ENCODE peak calls at places on chromosomes 11 and 22, in five cellular contexts. One of them, this sample, is unnamed.

GRCh38 chr11:8768625-8769333 is 86.2 kb downstream of the RPL27A start:
- DNase-seq in CD8-positive, alpha-beta T cell: no peak
- DNase-seq in IMR-90: peak; percentile 89
- DNase-seq in colonic mucosa: no peak
- DNase-seq in thyroid gland: peak; percentile 64
- DNase-seq in this sample: no peak

GRCh38 chr11:93481696-93482095 is 61.5 kb downstream of the SMCO4 start:
- DNase-seq in colonic mucosa: no peak
- DNase-seq in thyroid gland: peak; percentile 46
- DNase-seq in IMR-90: no peak
- DNase-seq in CD8-positive, alpha-beta T cell: no peak
- DNase-seq in this sample: no peak

GRCh38 chr11:78030429-78031325 is 7.6 kb upstream of the KCTD14 start:
- DNase-seq in IMR-90: peak; percentile 50
- DNase-seq in thyroid gland: peak; percentile 90
- DNase-seq in colonic mucosa: peak; percentile 73
- DNase-seq in CD8-positive, alpha-beta T cell: no peak
- DNase-seq in this sample: peak; percentile 63

GRCh38 chr11:111557425-111558111 is 17.0 kb downstream of the LAYN start:
- DNase-seq in thyroid gland: no peak
- DNase-seq in CD8-positive, alpha-beta T cell: no peak
- DNase-seq in IMR-90: peak; percentile 99
- DNase-seq in colonic mucosa: no peak
- DNase-seq in this sample: no peak

GRCh38 chr22:32775957-32776356 is 25.5 kb upstream of the TIMP3 start:
- DNase-seq in thyroid gland: no peak
- DNase-seq in IMR-90: no peak
- DNase-seq in colonic mucosa: no peak
- DNase-seq in CD8-positive, alpha-beta T cell: no peak
- DNase-seq in this sample: no peak

GRCh38 chr22:24695958-24696511 is 78.5 kb downstream of the PIWIL3 start:
- DNase-seq in CD8-positive, alpha-beta T cell: no peak
- DNase-seq in thyroid gland: peak; percentile 62
- DNase-seq in IMR-90: peak; percentile 69
- DNase-seq in colonic mucosa: peak; percentile 52
- DNase-seq in this sample: peak; percentile 38

GRCh38 chr11:1118755-1119275 is 38.9 kb upstream of the MUC5AC start:
- DNase-seq in thyroid gland: no peak
- DNase-seq in CD8-positive, alpha-beta T cell: no peak
- DNase-seq in IMR-90: no peak
- DNase-seq in colonic mucosa: no peak
- DNase-seq in this sample: no peak

GRCh38 chr11:35617687-35618496 is at the start of gene FJX1:
- DNase-seq in colonic mucosa: peak; percentile 21
- DNase-seq in CD8-positive, alpha-beta T cell: no peak
- DNase-seq in IMR-90: peak; percentile 95
- DNase-seq in thyroid gland: peak; percentile 22
- DNase-seq in this sample: peak; percentile 59

GRCh38 chr22:42432020-42432596 is at the start of gene NFAM1:
- DNase-seq in IMR-90: no peak
- DNase-seq in colonic mucosa: peak; percentile 31
- DNase-seq in CD8-positive, alpha-beta T cell: no peak
- DNase-seq in thyroid gland: no peak
- DNase-seq in this sample: peak; percentile 43

GRCh38 chr11:22666700-22667439 is 459 bp downstream of the GAS2 start:
- DNase-seq in CD8-positive, alpha-beta T cell: no peak
- DNase-seq in colonic mucosa: peak; percentile 21
- DNase-seq in IMR-90: no peak
- DNase-seq in thyroid gland: peak; percentile 22
- DNase-seq in this sample: peak; percentile 35

GRCh38 chr11:124863826-124864165 is 1.4 kb upstream of the ROBO3 start:
- DNase-seq in thyroid gland: no peak
- DNase-seq in CD8-positive, alpha-beta T cell: no peak
- DNase-seq in IMR-90: no peak
- DNase-seq in colonic mucosa: no peak
- DNase-seq in this sample: no peak

GRCh38 chr11:95723353-95723942 is 66.1 kb downstream of the FAM76B start:
- DNase-seq in colonic mucosa: no peak
- DNase-seq in CD8-positive, alpha-beta T cell: no peak
- DNase-seq in IMR-90: no peak
- DNase-seq in thyroid gland: no peak
- DNase-seq in this sample: no peak

GRCh38 chr11:67510023-67510345 is 2.0 kb upstream of the CDK2AP2 start:
- DNase-seq in CD8-positive, alpha-beta T cell: no peak
- DNase-seq in IMR-90: peak; percentile 24
- DNase-seq in thyroid gland: no peak
- DNase-seq in colonic mucosa: no peak
- DNase-seq in this sample: no peak

GRCh38 chr11:118606157-118606843 is 1.1 kb upstream of the PHLDB1 start:
- DNase-seq in IMR-90: no peak
- DNase-seq in thyroid gland: no peak
- DNase-seq in colonic mucosa: no peak
- DNase-seq in CD8-positive, alpha-beta T cell: no peak
- DNase-seq in this sample: no peak

GRCh38 chr11:17415523-17416104 is 27.2 kb upstream of the KCNJ11 start:
- DNase-seq in CD8-positive, alpha-beta T cell: no peak
- DNase-seq in IMR-90: no peak
- DNase-seq in thyroid gland: no peak
- DNase-seq in colonic mucosa: no peak
- DNase-seq in this sample: no peak

GRCh38 chr11:15202626-15203025 is 87.9 kb downstream of the INSC start:
- DNase-seq in IMR-90: no peak
- DNase-seq in thyroid gland: no peak
- DNase-seq in CD8-positive, alpha-beta T cell: no peak
- DNase-seq in colonic mucosa: no peak
- DNase-seq in this sample: no peak

GRCh38 chr11:120023551-120023950 is 114.4 kb downstream of the TRIM29 start:
- DNase-seq in thyroid gland: no peak
- DNase-seq in CD8-positive, alpha-beta T cell: no peak
- DNase-seq in colonic mucosa: no peak
- DNase-seq in IMR-90: no peak
- DNase-seq in this sample: no peak

GRCh38 chr11:15234796-15235195 is 120.1 kb downstream of the INSC start:
- DNase-seq in colonic mucosa: no peak
- DNase-seq in thyroid gland: no peak
- DNase-seq in CD8-positive, alpha-beta T cell: no peak
- DNase-seq in IMR-90: no peak
- DNase-seq in this sample: no peak

GRCh38 chr22:50473855-50474671 is 772 bp downstream of the SBF1 start:
- DNase-seq in IMR-90: peak; percentile 67
- DNase-seq in CD8-positive, alpha-beta T cell: no peak
- DNase-seq in thyroid gland: peak; percentile 98
- DNase-seq in colonic mucosa: peak; percentile 47
- DNase-seq in this sample: peak; percentile 70

GRCh38 chr11:69122642-69123431 is 32.9 kb upstream of the SMIM38 start:
- DNase-seq in CD8-positive, alpha-beta T cell: peak; percentile 13
- DNase-seq in IMR-90: peak; percentile 70
- DNase-seq in thyroid gland: peak; percentile 96
- DNase-seq in colonic mucosa: peak; percentile 92
- DNase-seq in this sample: peak; percentile 84

GRCh38 chr22:37568448-37569008 is 8.2 kb downstream of the CDC42EP1 start:
- DNase-seq in thyroid gland: no peak
- DNase-seq in CD8-positive, alpha-beta T cell: no peak
- DNase-seq in colonic mucosa: no peak
- DNase-seq in IMR-90: no peak
- DNase-seq in this sample: no peak
- H3K4me1 ChIP-seq in thyroid gland: peaks cover 16% of the 10 kb centered on the region
- H3K4me1 ChIP-seq in CD8-positive, alpha-beta T cell: peaks cover 21% of the 10 kb centered on the region
- H3K4me1 ChIP-seq in colonic mucosa: peaks cover 34% of the 10 kb centered on the region
- H3K4me1 ChIP-seq in IMR-90: peaks cover 16% of the 10 kb centered on the region
- H3K4me1 ChIP-seq in this sample: peaks cover 71% of the 10 kb centered on the region

DNA sequence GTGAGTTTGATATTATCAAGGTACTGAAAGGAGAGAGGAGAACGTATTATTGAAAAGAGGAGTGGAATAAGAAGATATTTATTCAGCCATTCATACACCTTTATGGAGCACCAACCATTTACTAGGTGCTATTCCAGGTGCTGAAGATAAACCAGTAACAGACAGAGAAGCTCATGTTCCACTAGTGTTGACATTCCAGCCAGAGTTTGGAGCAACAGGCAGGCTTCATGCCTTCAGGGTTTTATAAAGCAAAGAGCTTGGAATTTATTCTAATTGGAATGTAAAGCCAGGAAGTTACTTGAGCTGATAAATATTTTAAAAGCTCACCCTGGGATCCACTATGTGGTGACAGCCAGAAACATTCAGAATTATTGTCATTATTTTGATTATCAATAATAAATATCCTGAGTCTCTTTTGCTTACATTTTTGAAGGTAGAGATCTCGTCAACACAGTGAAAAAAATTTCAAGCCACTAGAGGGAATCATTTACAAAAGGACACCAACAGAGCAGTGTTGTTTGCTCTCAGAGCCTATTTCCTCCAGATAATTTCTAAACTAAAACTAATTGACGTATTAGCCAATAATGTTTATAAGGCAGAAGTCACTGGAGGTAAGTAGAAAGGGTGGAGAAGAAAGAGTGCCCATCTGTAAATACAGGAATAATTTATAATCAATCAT is 172.0 kb downstream of the KCNA4 start:
- DNase-seq in CD8-positive, alpha-beta T cell: no peak
- DNase-seq in IMR-90: no peak
- DNase-seq in colonic mucosa: no peak
- DNase-seq in thyroid gland: no peak
- DNase-seq in this sample: no peak
- H3K4me3 ChIP-seq in CD8-positive, alpha-beta T cell: no peak overlapping the region
- H3K4me3 ChIP-seq in IMR-90: no peak overlapping the region
- H3K4me3 ChIP-seq in colonic mucosa: no peak overlapping the region
- H3K4me3 ChIP-seq in thyroid gland: no peak overlapping the region
- H3K4me3 ChIP-seq in this sample: no peak overlapping the region

GRCh38 chr11:126132319-126132718 is 69.7 kb upstream of the CDON start:
- DNase-seq in IMR-90: no peak
- DNase-seq in colonic mucosa: no peak
- DNase-seq in thyroid gland: peak; percentile 96
- DNase-seq in CD8-positive, alpha-beta T cell: no peak
- DNase-seq in this sample: peak; percentile 35

GRCh38 chr11:126137146-126137545 is 74.3 kb downstream of the RPUSD4 start:
- DNase-seq in thyroid gland: no peak
- DNase-seq in IMR-90: no peak
- DNase-seq in CD8-positive, alpha-beta T cell: no peak
- DNase-seq in colonic mucosa: no peak
- DNase-seq in this sample: no peak

GRCh38 chr11:126133902-126134301 is 71.2 kb upstream of the CDON start:
- DNase-seq in CD8-positive, alpha-beta T cell: no peak
- DNase-seq in colonic mucosa: no peak
- DNase-seq in IMR-90: no peak
- DNase-seq in thyroid gland: no peak
- DNase-seq in this sample: no peak

GRCh38 chr11:126135182-126136176 is 72.8 kb upstream of the CDON start:
- DNase-seq in colonic mucosa: no peak
- DNase-seq in CD8-positive, alpha-beta T cell: no peak
- DNase-seq in IMR-90: no peak
- DNase-seq in thyroid gland: no peak
- DNase-seq in this sample: no peak

DNA sequence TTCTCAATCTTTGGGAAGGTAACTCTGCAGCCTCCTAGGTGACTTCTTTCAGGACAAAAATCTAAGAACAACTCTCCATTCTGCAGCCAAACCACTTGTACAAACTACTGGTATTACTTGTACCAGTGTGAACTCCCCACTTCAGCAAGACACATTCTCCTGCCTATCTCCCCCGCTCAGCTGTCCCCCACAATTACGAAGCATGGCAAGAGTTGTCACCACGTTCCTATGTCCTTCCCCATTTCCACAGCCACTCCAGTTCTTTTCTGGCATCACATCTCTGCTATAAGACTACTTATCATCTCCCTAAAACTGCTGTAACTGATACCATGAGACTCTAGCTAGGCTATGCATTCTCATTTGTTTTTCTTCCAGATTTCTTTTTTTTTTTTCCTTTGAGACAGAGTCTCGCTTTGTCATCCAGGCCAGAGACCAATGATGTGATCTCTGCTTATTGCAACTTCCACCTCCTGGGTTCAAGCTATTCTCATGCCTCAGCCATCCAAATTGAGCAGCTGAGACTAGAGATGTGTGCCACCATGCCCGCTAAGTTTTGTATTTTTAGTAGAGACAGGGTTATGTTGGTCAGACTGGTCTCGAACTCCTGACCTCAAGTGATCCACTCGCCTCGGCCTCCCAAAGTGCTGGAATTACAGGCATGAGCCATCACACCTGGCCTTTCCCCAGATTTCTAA is 71.9 kb upstream of the CDON start:
- DNase-seq in thyroid gland: no peak
- DNase-seq in CD8-positive, alpha-beta T cell: no peak
- DNase-seq in IMR-90: no peak
- DNase-seq in colonic mucosa: no peak
- DNase-seq in this sample: no peak
- TF ChIP-seq CTCF in thyroid gland: no peak
- TF ChIP-seq CTCF in CD8-positive, alpha-beta T cell: no peak
- TF ChIP-seq CTCF in IMR-90: no peak
- TF ChIP-seq CTCF in colonic mucosa: no peak
- TF ChIP-seq CTCF in this sample: no peak

GRCh38 chr22:22754268-22754657 is 109.8 kb downstream of the GGTLC2 start:
- DNase-seq in colonic mucosa: no peak
- DNase-seq in IMR-90: no peak
- DNase-seq in thyroid gland: no peak
- DNase-seq in CD8-positive, alpha-beta T cell: no peak
- DNase-seq in this sample: no peak

GRCh38 chr22:22754961-22755777 is 110.8 kb downstream of the GGTLC2 start:
- DNase-seq in colonic mucosa: no peak
- DNase-seq in CD8-positive, alpha-beta T cell: no peak
- DNase-seq in thyroid gland: no peak
- DNase-seq in IMR-90: no peak
- DNase-seq in this sample: no peak

GRCh38 chr22:22753526-22754267 is 109.3 kb downstream of the GGTLC2 start:
- DNase-seq in CD8-positive, alpha-beta T cell: peak; percentile 76
- DNase-seq in colonic mucosa: peak; percentile 82
- DNase-seq in thyroid gland: peak; percentile 45
- DNase-seq in IMR-90: peak; percentile 21
- DNase-seq in this sample: peak; percentile 83

GRCh38 chr22:22755778-22756100 is 111.3 kb downstream of the GGTLC2 start:
- DNase-seq in thyroid gland: no peak
- DNase-seq in colonic mucosa: no peak
- DNase-seq in CD8-positive, alpha-beta T cell: no peak
- DNase-seq in IMR-90: no peak
- DNase-seq in this sample: no peak

DNA sequence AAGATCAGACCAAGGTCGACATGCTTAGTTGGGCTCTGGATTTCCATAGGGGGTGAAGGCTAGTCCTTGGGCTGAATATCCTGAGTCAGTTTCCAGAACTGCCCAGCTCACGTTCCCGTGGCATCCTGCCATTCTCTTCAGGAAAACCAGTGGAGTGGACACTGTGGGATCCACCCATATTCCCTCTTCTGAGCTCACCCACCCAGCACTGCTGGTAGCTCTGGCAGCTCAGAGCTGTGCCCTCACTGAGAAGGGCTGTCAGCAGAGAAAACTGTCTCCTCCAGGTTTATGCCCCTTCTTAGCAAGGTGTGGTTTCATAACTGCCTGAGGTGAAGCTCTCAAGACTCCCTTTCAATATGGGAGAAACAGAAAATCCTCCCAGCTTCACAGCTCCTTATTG is 111.7 kb downstream of the GGTLC2 start:
- DNase-seq in thyroid gland: peak; percentile 14
- DNase-seq in colonic mucosa: no peak
- DNase-seq in IMR-90: no peak
- DNase-seq in CD8-positive, alpha-beta T cell: no peak
- DNase-seq in this sample: no peak
- H3K4me1 ChIP-seq in thyroid gland: no peaks in the 10 kb centered on the region
- H3K4me1 ChIP-seq in colonic mucosa: no peaks in the 10 kb centered on the region
- H3K4me1 ChIP-seq in IMR-90: no peaks in the 10 kb centered on the region
- H3K4me1 ChIP-seq in CD8-positive, alpha-beta T cell: peaks cover 47% of the 10 kb centered on the region
- H3K4me1 ChIP-seq in this sample: no peaks in the 10 kb centered on the region

This sample was measured in mucosa of descending colon.